ENCODE peak calls at places on chromosomes 7 and 10, in seven cellular contexts. One of them, this sample, is unnamed.
A peak's percentile ranks its signal among the peaks of the same experiment; 100 is the strongest.

GRCh38 chr7:42745357-42746022 is 166.4 kb downstream of the C7orf25 start:
- DNase-seq in GM12892: no peak
- DNase-seq in GM12878: no peak
- DNase-seq in HepG2: peak; percentile 1
- DNase-seq in K562: peak; percentile 60
- DNase-seq in H1: peak; percentile 85
- DNase-seq in SK-N-SH: peak; percentile 23
- DNase-seq in this sample: no peak

GRCh38 chr10:119526606-119527592 is 15.6 kb downstream of the RGS10 start:
- DNase-seq in GM12892: no peak
- DNase-seq in GM12878: no peak
- DNase-seq in HepG2: no peak
- DNase-seq in K562: no peak
- DNase-seq in H1: no peak
- DNase-seq in SK-N-SH: no peak
- DNase-seq in this sample: no peak

GRCh38 chr7:22551768-22552513 is 52.0 kb upstream of the STEAP1B start:
- DNase-seq in GM12892: no peak
- DNase-seq in GM12878: no peak
- DNase-seq in HepG2: no peak
- DNase-seq in K562: no peak
- DNase-seq in H1: peak; percentile 39
- DNase-seq in SK-N-SH: no peak
- DNase-seq in this sample: peak; percentile 41

GRCh38 chr10:24153537-24153936 is 55.4 kb upstream of the KIAA1217 start:
- DNase-seq in GM12892: no peak
- DNase-seq in GM12878: no peak
- DNase-seq in HepG2: no peak
- DNase-seq in K562: no peak
- DNase-seq in H1: no peak
- DNase-seq in SK-N-SH: peak; percentile 39
- DNase-seq in this sample: no peak

GRCh38 chr7:608954-609711 is 89.5 kb upstream of the PDGFA start:
- DNase-seq in GM12892: no peak
- DNase-seq in GM12878: no peak
- DNase-seq in HepG2: no peak
- DNase-seq in K562: no peak
- DNase-seq in H1: no peak
- DNase-seq in SK-N-SH: no peak
- DNase-seq in this sample: no peak

GRCh38 chr7:2472744-2473143 is 3.5 kb downstream of the GRIFIN start:
- DNase-seq in GM12892: no peak
- DNase-seq in GM12878: no peak
- DNase-seq in HepG2: no peak
- DNase-seq in K562: no peak
- DNase-seq in H1: no peak
- DNase-seq in SK-N-SH: peak; percentile 23
- DNase-seq in this sample: no peak

GRCh38 chr7:29035044-29035740 is 77.1 kb upstream of the TRIL start:
- DNase-seq in GM12892: no peak
- DNase-seq in GM12878: no peak
- DNase-seq in HepG2: peak; percentile 80
- DNase-seq in K562: no peak
- DNase-seq in H1: no peak
- DNase-seq in SK-N-SH: no peak
- DNase-seq in this sample: no peak

GRCh38 chr7:1530946-1531262 is 402 bp downstream of the MAFK start:
- DNase-seq in GM12892: no peak
- DNase-seq in GM12878: no peak
- DNase-seq in HepG2: no peak
- DNase-seq in K562: no peak
- DNase-seq in H1: no peak
- DNase-seq in SK-N-SH: no peak
- DNase-seq in this sample: no peak

GRCh38 chr10:24929904-24930303 is 22.5 kb downstream of the PRTFDC1 start:
- DNase-seq in GM12892: no peak
- DNase-seq in GM12878: no peak
- DNase-seq in HepG2: no peak
- DNase-seq in K562: no peak
- DNase-seq in H1: no peak
- DNase-seq in SK-N-SH: no peak
- DNase-seq in this sample: no peak

GRCh38 chr10:18606051-18606730 is 45.2 kb downstream of the NSUN6 start:
- DNase-seq in GM12892: no peak
- DNase-seq in GM12878: no peak
- DNase-seq in HepG2: no peak
- DNase-seq in K562: no peak
- DNase-seq in H1: no peak
- DNase-seq in SK-N-SH: no peak
- DNase-seq in this sample: no peak

GRCh38 chr7:115533785-115534184 is 496.8 kb downstream of the TFEC start:
- DNase-seq in GM12892: no peak
- DNase-seq in GM12878: no peak
- DNase-seq in HepG2: no peak
- DNase-seq in K562: no peak
- DNase-seq in H1: no peak
- DNase-seq in SK-N-SH: no peak
- DNase-seq in this sample: no peak

DNA sequence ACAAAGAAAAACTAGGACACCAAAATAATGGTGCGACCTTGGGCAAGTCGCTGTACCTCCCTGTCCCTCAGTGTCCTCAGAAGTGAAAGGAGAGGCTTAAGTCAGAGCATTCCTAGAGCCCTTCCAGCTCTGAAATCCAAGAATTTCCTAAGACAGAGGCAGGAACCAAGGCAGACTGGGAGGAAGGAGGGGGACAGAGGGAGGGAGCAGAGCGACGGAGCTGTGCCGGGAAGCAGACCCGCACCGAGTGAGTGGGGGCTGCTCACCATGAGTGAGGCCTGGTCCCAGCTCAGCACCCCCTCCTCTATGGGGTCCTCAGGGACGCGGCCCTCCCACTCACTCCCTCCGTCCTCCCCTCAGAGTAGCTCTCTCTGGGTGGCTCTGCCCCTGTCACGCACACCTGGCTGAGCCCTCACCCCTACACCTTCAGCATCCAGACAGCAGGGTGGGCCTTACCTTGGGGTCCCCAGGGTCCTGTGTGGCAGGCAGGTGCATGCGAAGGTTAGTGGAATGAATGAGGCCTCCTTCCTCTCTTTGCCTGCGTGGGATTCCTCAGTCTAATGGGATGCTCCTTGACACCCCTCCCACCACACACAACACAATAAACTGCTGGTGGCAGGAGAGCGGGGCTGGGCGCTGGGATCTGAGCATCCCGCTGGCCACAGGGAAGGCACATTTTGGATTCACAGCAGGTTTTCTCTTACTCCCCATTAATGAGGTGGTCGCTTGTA is 4.6 kb upstream of the SMARCD3 start:
- DNase-seq in GM12892: no peak
- DNase-seq in GM12878: no peak
- DNase-seq in HepG2: no peak
- DNase-seq in K562: no peak
- DNase-seq in H1: peak; percentile 64
- DNase-seq in SK-N-SH: no peak
- DNase-seq in this sample: no peak
- TF ChIP-seq TAF1 in GM12892: no peak
- TF ChIP-seq TAF1 in GM12878: no peak
- TF ChIP-seq TAF1 in HepG2: no peak
- TF ChIP-seq TAF1 in K562: no peak
- TF ChIP-seq TAF1 in H1: no peak
- TF ChIP-seq TAF1 in SK-N-SH: no peak
- TF ChIP-seq TAF1 in this sample: no peak

GRCh38 chr7:77791956-77792355 is 6.3 kb downstream of the TMEM60 start:
- DNase-seq in GM12892: no peak
- DNase-seq in GM12878: no peak
- DNase-seq in HepG2: no peak
- DNase-seq in K562: no peak
- DNase-seq in H1: no peak
- DNase-seq in SK-N-SH: no peak
- DNase-seq in this sample: no peak
- TF ChIP-seq POLR2AphosphoS5 in GM12892: no peak
- TF ChIP-seq POLR2AphosphoS5 in GM12878: no peak
- TF ChIP-seq POLR2AphosphoS5 in HepG2: no peak
- TF ChIP-seq POLR2AphosphoS5 in K562: no peak
- TF ChIP-seq POLR2AphosphoS5 in H1: no peak
- TF ChIP-seq POLR2AphosphoS5 in SK-N-SH: no peak
- TF ChIP-seq POLR2AphosphoS5 in this sample: no peak

GRCh38 chr10:132577350-132578005 is 39.9 kb downstream of the INPP5A start:
- DNase-seq in GM12892: no peak
- DNase-seq in GM12878: no peak
- DNase-seq in HepG2: peak; percentile 32
- DNase-seq in K562: peak; percentile 29
- DNase-seq in H1: no peak
- DNase-seq in SK-N-SH: peak; percentile 59
- DNase-seq in this sample: no peak

GRCh38 chr10:132574783-132575319 is 37.3 kb downstream of the INPP5A start:
- DNase-seq in GM12892: no peak
- DNase-seq in GM12878: no peak
- DNase-seq in HepG2: no peak
- DNase-seq in K562: no peak
- DNase-seq in H1: no peak
- DNase-seq in SK-N-SH: no peak
- DNase-seq in this sample: no peak

GRCh38 chr10:132574288-132574687 is 36.7 kb downstream of the INPP5A start:
- DNase-seq in GM12892: no peak
- DNase-seq in GM12878: no peak
- DNase-seq in HepG2: no peak
- DNase-seq in K562: no peak
- DNase-seq in H1: no peak
- DNase-seq in SK-N-SH: no peak
- DNase-seq in this sample: no peak

GRCh38 chr10:132576671-132577349 is 39.2 kb downstream of the INPP5A start:
- DNase-seq in GM12892: no peak
- DNase-seq in GM12878: no peak
- DNase-seq in HepG2: no peak
- DNase-seq in K562: no peak
- DNase-seq in H1: no peak
- DNase-seq in SK-N-SH: no peak
- DNase-seq in this sample: no peak

GRCh38 chr10:132575320-132576201 is 38.0 kb downstream of the INPP5A start:
- DNase-seq in GM12892: no peak
- DNase-seq in GM12878: peak; percentile 89
- DNase-seq in HepG2: no peak
- DNase-seq in K562: no peak
- DNase-seq in H1: no peak
- DNase-seq in SK-N-SH: no peak
- DNase-seq in this sample: peak; percentile 46
- TF ChIP-seq TAF1 in GM12892: no peak
- TF ChIP-seq TAF1 in GM12878: no peak
- TF ChIP-seq TAF1 in HepG2: no peak
- TF ChIP-seq TAF1 in K562: no peak
- TF ChIP-seq TAF1 in H1: no peak
- TF ChIP-seq TAF1 in SK-N-SH: no peak
- TF ChIP-seq TAF1 in this sample: no peak

GRCh38 chr7:73909051-73909941 is 48.3 kb downstream of the TMEM270 start:
- DNase-seq in GM12892: no peak
- DNase-seq in GM12878: no peak
- DNase-seq in HepG2: no peak
- DNase-seq in K562: no peak
- DNase-seq in H1: no peak
- DNase-seq in SK-N-SH: peak; percentile 16
- DNase-seq in this sample: no peak
- TF ChIP-seq POLR2AphosphoS5 in GM12892: no peak
- TF ChIP-seq POLR2AphosphoS5 in GM12878: no peak
- TF ChIP-seq POLR2AphosphoS5 in HepG2: no peak
- TF ChIP-seq POLR2AphosphoS5 in K562: no peak
- TF ChIP-seq POLR2AphosphoS5 in H1: no peak
- TF ChIP-seq POLR2AphosphoS5 in SK-N-SH: no peak
- TF ChIP-seq POLR2AphosphoS5 in this sample: no peak

DNA sequence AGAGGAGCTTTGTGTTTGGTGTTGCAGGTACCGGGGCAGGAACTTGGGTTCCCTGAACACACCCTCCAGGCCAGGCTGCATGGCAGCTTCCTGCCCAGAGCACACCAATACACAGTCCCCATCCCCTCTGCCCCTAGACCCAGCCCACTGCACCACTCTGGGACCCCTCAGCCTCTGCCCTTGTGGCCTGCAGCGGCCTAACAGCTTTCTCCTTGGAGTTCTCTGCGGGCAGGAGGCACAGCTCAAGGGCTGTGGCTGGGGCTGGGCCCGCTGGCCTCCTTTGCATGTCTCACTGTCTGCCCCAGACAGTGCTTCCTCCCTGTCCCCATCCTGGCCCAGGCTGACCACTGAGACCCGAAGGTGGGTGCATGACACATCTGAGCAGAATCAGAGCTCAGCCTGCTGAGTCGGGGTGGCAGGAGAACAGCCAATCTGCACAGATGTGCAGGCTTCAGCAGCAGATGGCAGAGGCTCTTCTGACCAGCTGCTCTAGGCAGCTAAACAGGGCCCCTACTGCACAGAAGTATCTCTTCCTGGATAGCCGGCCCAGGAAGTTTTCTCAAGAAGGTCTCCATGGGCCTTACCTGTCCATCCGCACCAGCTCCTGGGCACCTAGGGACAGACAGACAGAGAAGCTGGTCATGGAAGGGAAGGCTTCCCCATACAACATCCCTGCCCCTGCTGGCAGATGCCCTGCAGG is 20.8 kb downstream of the VSIR start:
- DNase-seq in GM12892: no peak
- DNase-seq in GM12878: no peak
- DNase-seq in HepG2: no peak
- DNase-seq in K562: no peak
- DNase-seq in H1: no peak
- DNase-seq in SK-N-SH: no peak
- DNase-seq in this sample: no peak
- TF ChIP-seq TAF1 in GM12892: no peak
- TF ChIP-seq TAF1 in GM12878: no peak
- TF ChIP-seq TAF1 in HepG2: no peak
- TF ChIP-seq TAF1 in K562: no peak
- TF ChIP-seq TAF1 in H1: no peak
- TF ChIP-seq TAF1 in SK-N-SH: no peak
- TF ChIP-seq TAF1 in this sample: no peak

DNA sequence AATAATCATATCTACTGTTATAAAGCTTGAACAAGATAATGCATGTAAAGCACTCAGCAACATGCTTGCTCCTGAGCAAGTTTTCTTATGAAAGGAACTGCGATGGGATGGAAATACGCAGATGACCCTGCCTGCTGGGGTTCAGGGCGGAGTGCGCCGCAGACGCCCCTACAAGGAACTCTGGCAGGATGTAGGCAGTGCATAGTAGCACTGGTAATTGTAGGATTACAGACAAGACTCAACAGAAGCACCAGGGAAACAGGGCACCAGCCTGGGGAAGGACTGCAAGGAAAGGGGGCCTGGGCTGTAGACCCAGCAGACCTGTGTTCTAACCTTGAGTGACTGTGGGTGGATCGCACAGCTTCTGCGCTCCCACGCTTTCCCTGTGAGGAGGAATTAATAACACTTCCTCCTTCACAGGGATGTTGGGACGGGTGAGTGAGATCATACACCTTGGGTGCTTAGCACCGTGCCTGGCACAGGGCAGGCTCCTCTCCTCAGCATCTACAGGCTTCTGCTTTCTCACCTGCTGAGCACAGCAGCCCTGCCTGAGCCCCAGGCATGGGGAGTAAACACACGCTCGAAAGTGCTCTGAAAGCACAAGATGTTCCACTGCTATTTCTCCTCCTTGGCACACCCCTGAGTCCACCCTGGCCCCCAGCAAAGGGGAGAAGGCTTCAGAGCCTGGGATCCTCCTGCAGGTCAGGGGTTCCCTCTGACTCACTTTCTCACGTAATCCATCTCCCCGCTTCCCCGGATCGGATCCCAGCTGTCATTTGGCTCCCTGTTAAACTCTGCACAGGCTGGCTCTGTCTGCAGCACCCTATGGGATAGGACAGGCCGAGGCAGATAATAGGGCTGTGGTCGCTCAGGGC is 19.2 kb downstream of the ITPRIP start:
- DNase-seq in GM12892: no peak
- DNase-seq in GM12878: no peak
- DNase-seq in HepG2: no peak
- DNase-seq in K562: no peak
- DNase-seq in H1: no peak
- DNase-seq in SK-N-SH: no peak
- DNase-seq in this sample: no peak
- TF ChIP-seq POLR2AphosphoS5 in GM12892: no peak
- TF ChIP-seq POLR2AphosphoS5 in GM12878: no peak
- TF ChIP-seq POLR2AphosphoS5 in HepG2: no peak
- TF ChIP-seq POLR2AphosphoS5 in K562: no peak
- TF ChIP-seq POLR2AphosphoS5 in H1: no peak
- TF ChIP-seq POLR2AphosphoS5 in SK-N-SH: no peak
- TF ChIP-seq POLR2AphosphoS5 in this sample: no peak